ENCODE peak calls at places on chromosomes 11 and 22, in five cellular contexts. H is CD8-positive, alpha-beta T cell; S is endothelial cell; A is tibial artery; Y is brain microvascular endothelial cell. W is an unnamed sample.

GRCh38 chr11:48116437-48116836 is 100.2 kb upstream of the OR4B1 start:
- DNase-seq in H (no peak), S (no peak), A (no peak), Y (no peak), W (no peak)

GRCh38 chr11:119750056-119750455 is 21.1 kb upstream of the NECTIN1 start:
- DNase-seq in H (no peak), S (no peak), A (no peak), Y (no peak), W (no peak)

GRCh38 chr11:114195981-114196731 is 100.0 kb upstream of the NNMT start:
- DNase-seq in H (no peak), S (no peak), A (no peak), Y (no peak), W (no peak)

GRCh38 chr22:28034760-28035401 is 115.8 kb upstream of the PITPNB start:
- DNase-seq in H (no peak), S (no peak), A (peak; percentile 85), Y (peak; percentile 60), W (no peak)

GRCh38 chr22:32583921-32584335 is 109.3 kb downstream of the FBXO7 start:
- DNase-seq in H (no peak), S (no peak), A (peak; percentile 40), Y (no peak), W (no peak)

GRCh38 chr22:20027966-20028854 is 7.3 kb downstream of the TANGO2 start:
- DNase-seq in H (no peak), S (no peak), A (no peak), Y (peak; percentile 20), W (no peak)

GRCh38 chr22:45997775-45998637 is 21.0 kb upstream of the WNT7B start:
- DNase-seq in H (no peak), S (no peak), A (no peak), Y (no peak), W (no peak)

GRCh38 chr11:78192911-78193341 is 4.2 kb downstream of the USP35 start:
- DNase-seq in H (no peak), S (no peak), A (peak; percentile 52), Y (no peak), W (no peak)

GRCh38 chr11:61654397-61654829 is 25.8 kb upstream of the DAGLA start:
- DNase-seq in H (no peak), S (no peak), A (peak; percentile 66), Y (no peak), W (no peak)

GRCh38 chr22:45503816-45504702 is 1.4 kb downstream of the FBLN1 start:
- DNase-seq in H (no peak), S (peak; percentile 44), A (no peak), Y (peak; percentile 50), W (peak; percentile 74)

GRCh38 chr11:118214210-118214914 is 10.4 kb downstream of the JAML start:
- DNase-seq in H (no peak), S (no peak), A (no peak), Y (no peak), W (no peak)

GRCh38 chr22:42174062-42174461 is 43.5 kb upstream of the CYP2D6 start:
- DNase-seq in H (no peak), S (no peak), A (no peak), Y (no peak), W (no peak)

GRCh38 chr11:15114501-15115475 is at the start of gene INSC:
- DNase-seq in H (no peak), S (peak; percentile 20), A (no peak), Y (no peak), W (peak; percentile 40)

GRCh38 chr22:46929046-46929688 is 166.7 kb downstream of the TBC1D22A start:
- DNase-seq in H (no peak), S (no peak), A (no peak), Y (no peak), W (no peak)

GRCh38 chr22:45885171-45885840 is 91.7 kb downstream of the WNT7B start:
- DNase-seq in H (no peak), S (no peak), A (no peak), Y (no peak), W (no peak)

GRCh38 chr22:26553056-26553752 is 36.7 kb downstream of the TPST2 start:
- DNase-seq in H (no peak), S (no peak), A (no peak), Y (peak; percentile 80), W (no peak)

GRCh38 chr11:117876341-117877119 is at the start of gene FXYD6:
- DNase-seq in H (no peak), S (peak; percentile 41), A (no peak), Y (no peak), W (peak; percentile 65)

GRCh38 chr11:108496643-108497256 is 1.4 kb downstream of the POGLUT3 start:
- DNase-seq in H (no peak), S (no peak), A (no peak), Y (no peak), W (no peak)

GRCh38 chr11:97454988-97455387 is 1065.2 kb downstream of the JRKL start:
- DNase-seq in H (no peak), S (no peak), A (no peak), Y (peak; percentile 37), W (no peak)

GRCh38 chr11:119897576-119897975 is 168.6 kb upstream of the NECTIN1 start:
- DNase-seq in H (no peak), S (no peak), A (no peak), Y (no peak), W (no peak)

GRCh38 chr11:27039873-27040272 is 742 bp upstream of the BBOX1 start:
- DNase-seq in H (no peak), S (no peak), A (no peak), Y (no peak), W (no peak)

GRCh38 chr22:40043086-40043485 is 48.3 kb downstream of the FAM83F start:
- DNase-seq in H (no peak), S (no peak), A (peak; percentile 67), Y (no peak), W (no peak)
- TF ChIP-seq CTCF in H (no peak), S (no peak), A (no peak), Y (no peak), W (no peak)

DNA sequence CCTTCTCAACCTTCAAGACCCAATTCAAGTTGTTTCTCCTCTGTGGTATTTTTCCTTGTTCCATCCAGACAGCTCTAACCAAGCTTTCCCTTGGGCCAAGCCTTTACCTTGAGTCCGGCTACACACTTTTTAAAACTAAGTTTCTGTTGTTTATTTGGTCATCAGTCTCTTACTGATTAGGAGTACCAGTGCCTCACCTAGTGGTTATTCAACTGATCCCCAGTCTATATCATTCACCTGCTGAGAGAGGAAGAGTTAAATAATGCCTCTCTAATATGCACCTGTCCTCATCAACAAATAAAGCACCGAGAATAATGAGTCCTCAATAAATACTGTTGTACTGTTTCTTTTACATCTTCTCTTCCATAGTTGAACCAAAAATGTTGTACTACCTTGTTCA is 160.8 kb downstream of the MSANTD4 start:
- DNase-seq in H (no peak), S (no peak), A (no peak), Y (no peak), W (no peak)
- TF ChIP-seq CTCF in H (no peak), S (no peak), A (no peak), Y (peak; percentile 21), W (no peak)

GRCh38 chr22:30636226-30637077 is 871 bp downstream of the SLC35E4 start:
- DNase-seq in H (no peak), S (peak; percentile 9), A (no peak), Y (no peak), W (no peak)
- TF ChIP-seq CTCF in H (no peak), S (no peak), A (no peak), Y (peak; percentile 9), W (no peak)

GRCh38 chr11:129658558-129658882 is 157.1 kb upstream of the TMEM45B start:
- DNase-seq in H (no peak), S (no peak), A (no peak), Y (no peak), W (no peak)
- TF ChIP-seq CTCF in H (no peak), S (no peak), A (no peak), Y (no peak), W (no peak)

DNA sequence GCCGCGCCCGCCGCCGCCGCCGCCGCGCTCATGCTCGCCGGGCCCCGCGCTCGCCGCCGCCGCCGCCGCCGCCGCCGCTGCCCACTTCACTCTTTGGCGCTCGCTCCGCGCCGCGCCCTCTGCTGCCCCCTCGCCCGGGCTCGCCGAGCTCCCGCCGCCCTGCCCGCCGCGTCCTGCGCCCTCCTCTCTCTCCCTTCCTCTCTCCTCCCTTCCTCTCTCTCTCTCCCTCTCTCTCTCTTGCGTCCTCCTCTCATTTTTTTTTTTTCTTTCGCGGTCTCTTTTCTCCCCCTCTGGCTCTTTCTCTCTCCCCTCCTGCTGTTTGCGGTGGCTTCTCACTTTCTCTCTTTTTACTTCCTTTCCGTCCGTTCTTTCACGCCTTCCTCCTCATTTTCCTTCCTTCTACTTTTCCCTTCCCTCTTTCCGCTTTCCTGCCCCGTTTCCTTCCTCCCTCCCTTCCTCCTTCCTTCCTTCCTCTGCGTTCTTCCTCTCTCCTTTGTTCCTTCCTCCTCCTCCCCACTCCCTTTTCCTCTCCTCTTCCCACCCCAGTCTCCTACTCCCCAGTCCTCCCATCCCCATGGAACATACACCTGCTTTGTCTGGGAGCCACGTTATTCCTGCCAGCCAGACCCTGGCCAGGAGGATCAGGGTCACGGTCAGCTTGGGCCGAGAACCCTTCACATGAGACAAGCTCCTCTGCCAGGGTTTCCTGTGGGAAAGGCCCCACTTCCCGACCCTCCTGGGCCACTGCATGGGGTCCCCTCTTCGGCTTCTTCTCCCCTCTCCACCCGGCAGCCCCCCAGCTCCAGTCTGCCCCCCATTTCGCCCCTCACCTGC is 19.3 kb upstream of the SHISAL1 start:
- DNase-seq in H (no peak), S (peak; percentile 51), A (no peak), Y (no peak), W (peak; percentile 38)
- TF ChIP-seq CTCF in H (no peak), S (no peak), A (no peak), Y (no peak), W (no peak)

GRCh38 chr11:613369-613968 is 2.3 kb downstream of the IRF7 start:
- DNase-seq in H (peak; percentile 72), S (no peak), A (peak; percentile 72), Y (peak; percentile 59), W (peak; percentile 57)

GRCh38 chr11:611001-611996 is 4.5 kb downstream of the IRF7 start:
- DNase-seq in H (no peak), S (no peak), A (no peak), Y (no peak), W (no peak)

GRCh38 chr11:614091-614582 is 1.6 kb downstream of the IRF7 start:
- DNase-seq in H (no peak), S (no peak), A (no peak), Y (no peak), W (no peak)

GRCh38 chr11:612961-613300 is 2.8 kb downstream of the IRF7 start:
- DNase-seq in H (no peak), S (no peak), A (no peak), Y (no peak), W (no peak)

GRCh38 chr11:612201-612960 is 3.4 kb downstream of the IRF7 start:
- DNase-seq in H (no peak), S (no peak), A (no peak), Y (no peak), W (no peak)
- TF ChIP-seq CTCF in H (no peak), S (no peak), A (no peak), Y (peak; percentile 56), W (peak; percentile 38)

DNA sequence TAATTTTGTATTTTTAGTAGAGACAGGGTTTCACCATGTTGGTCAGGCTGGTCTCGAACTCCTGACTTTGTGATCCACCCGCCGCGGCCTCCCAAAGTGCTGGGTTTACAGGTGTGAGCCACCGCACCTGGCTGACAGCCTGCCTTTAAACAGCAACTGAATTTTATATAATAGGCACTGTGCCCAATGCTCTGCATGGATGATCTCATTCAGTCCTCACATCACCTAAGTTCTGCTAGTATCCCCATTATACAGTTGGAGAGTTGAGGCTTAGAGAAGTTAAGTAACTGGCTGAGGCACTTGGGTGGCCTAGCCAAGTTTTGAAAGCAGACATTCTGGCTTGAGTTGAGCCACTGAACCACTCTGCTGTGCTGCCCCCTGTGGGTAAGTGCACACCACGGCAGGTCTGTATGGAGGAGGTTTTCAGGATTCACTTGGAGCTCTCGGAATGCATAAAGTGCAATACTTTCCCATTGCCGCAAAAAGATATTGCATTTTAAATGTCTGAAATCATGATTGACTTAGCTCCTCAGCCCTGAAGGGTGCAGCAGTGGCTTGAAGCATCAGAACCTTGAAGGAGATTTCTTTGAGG is 112.4 kb downstream of the LDLRAD3 start:
- DNase-seq in H (no peak), S (peak; percentile 57), A (no peak), Y (peak; percentile 26), W (peak; percentile 47)
- TF ChIP-seq CTCF in H (no peak), S (peak; percentile 70), A (no peak), Y (peak; percentile 83), W (peak; percentile 63)